ENCODE peak calls at places on chromosome 2, in seven cellular contexts. F, P, Z, O, A, Y and L are unnamed samples.

GRCh38 chr2:557635-558301 is 119.4 kb downstream of the TMEM18 start:
- DNase-seq in Y (no peak), P (no peak), F (no peak), Z (peak; percentile 30), A (no peak), O (peak; percentile 25), L (no peak)

GRCh38 chr2:198098918-198099317 is 294.5 kb downstream of the PLCL1 start:
- DNase-seq in F (no peak), Y (no peak), A (no peak), P (no peak), Z (no peak), O (peak; percentile 15), L (no peak)

GRCh38 chr2:172169611-172170010 is 66.9 kb upstream of the DLX2 start:
- DNase-seq in P (no peak), A (no peak), Y (no peak), O (no peak), F (no peak), Z (no peak), L (no peak)

GRCh38 chr2:91477731-91478672 is 2786.5 kb downstream of the RPIA start:
- DNase-seq in Z (no peak), F (peak; percentile 49), O (peak; percentile 73), A (peak; percentile 64), Y (peak; percentile 52), P (peak; percentile 56), L (peak; percentile 28)

GRCh38 chr2:180208841-180209240 is 201.7 kb upstream of the CWC22 start:
- DNase-seq in F (no peak), O (no peak), A (no peak), Z (no peak), P (no peak), Y (no peak), L (no peak)

GRCh38 chr2:71925268-71926097 is 222.2 kb downstream of the CYP26B1 start:
- DNase-seq in A (no peak), Y (no peak), P (no peak), F (no peak), O (no peak), Z (no peak), L (no peak)

GRCh38 chr2:120454993-120455789 is 109.3 kb downstream of the INHBB start:
- DNase-seq in A (no peak), Z (no peak), O (no peak), P (no peak), Y (no peak), F (no peak), L (no peak)

GRCh38 chr2:165013944-165014619 is 58.8 kb upstream of the SLC38A11 start:
- DNase-seq in F (no peak), Z (no peak), A (no peak), P (no peak), Y (no peak), O (no peak), L (no peak)

GRCh38 chr2:26941486-26941885 is 29.0 kb upstream of the MAPRE3 start:
- DNase-seq in Y (no peak), F (no peak), A (no peak), Z (no peak), P (no peak), O (no peak), L (no peak)

GRCh38 chr2:174350018-174350417 is 15.3 kb downstream of the SP9 start:
- DNase-seq in F (no peak), O (no peak), Y (no peak), A (no peak), P (no peak), Z (no peak), L (no peak)

GRCh38 chr2:60885683-60886082 is 4.3 kb downstream of the REL start:
- DNase-seq in A (no peak), Y (no peak), F (no peak), O (no peak), Z (no peak), P (no peak), L (no peak)

GRCh38 chr2:127039387-127040031 is 67.4 kb downstream of the BIN1 start:
- DNase-seq in A (no peak), Y (no peak), Z (no peak), F (no peak), O (no peak), P (no peak), L (no peak)

GRCh38 chr2:36394804-36395203 is 39.2 kb downstream of the CRIM1 start:
- DNase-seq in F (no peak), P (no peak), O (no peak), A (no peak), Y (no peak), Z (peak; percentile 42), L (no peak)

GRCh38 chr2:120596191-120596781 is 139.4 kb upstream of the GLI2 start:
- DNase-seq in A (peak; percentile 42), Z (no peak), P (no peak), O (peak; percentile 44), Y (no peak), F (no peak), L (no peak)

GRCh38 chr2:135130751-135131150 is 78.7 kb downstream of the RAB3GAP1 start:
- DNase-seq in Z (no peak), P (no peak), F (no peak), O (no peak), Y (no peak), A (no peak), L (no peak)

GRCh38 chr2:112794841-112795240 is 10.5 kb upstream of the IL1A start:
- DNase-seq in F (peak; percentile 62), O (no peak), P (no peak), Z (no peak), Y (no peak), A (no peak), L (no peak)

GRCh38 chr2:84735383-84735782 is 145.5 kb downstream of the TRABD2A start:
- DNase-seq in Y (no peak), F (no peak), O (no peak), P (no peak), A (no peak), Z (no peak), L (no peak)

GRCh38 chr2:68216454-68217310 is 35.6 kb downstream of the PPP3R1 start:
- DNase-seq in F (no peak), P (no peak), Y (no peak), A (no peak), Z (no peak), O (no peak), L (no peak)
- H3K4me1 ChIP-seq in F (peaks cover 17% of the 10 kb centered on the region), P (peaks cover 56% of the 10 kb centered on the region), Y (no peaks in the 10 kb centered on the region), A (peaks cover 51% of the 10 kb centered on the region), Z (peaks cover 19% of the 10 kb centered on the region), O (peaks cover 14% of the 10 kb centered on the region), L (peaks cover 29% of the 10 kb centered on the region)

GRCh38 chr2:86336350-86337234 is 834 bp downstream of the REEP1 start:
- DNase-seq in P (no peak), F (no peak), Y (no peak), Z (peak; percentile 6), A (no peak), O (no peak), L (no peak)

GRCh38 chr2:86342488-86342887 is 5.1 kb upstream of the REEP1 start:
- DNase-seq in O (no peak), A (no peak), Y (no peak), F (no peak), P (no peak), Z (no peak), L (no peak)

GRCh38 chr2:86337235-86338099 is at the start of gene REEP1:
- DNase-seq in A (no peak), F (no peak), P (no peak), Y (no peak), O (peak; percentile 87), Z (peak; percentile 25), L (peak; percentile 20)

GRCh38 chr2:86338778-86339295 is 1.4 kb upstream of the REEP1 start:
- DNase-seq in O (no peak), Z (no peak), F (no peak), P (no peak), A (no peak), Y (no peak), L (no peak)

DNA sequence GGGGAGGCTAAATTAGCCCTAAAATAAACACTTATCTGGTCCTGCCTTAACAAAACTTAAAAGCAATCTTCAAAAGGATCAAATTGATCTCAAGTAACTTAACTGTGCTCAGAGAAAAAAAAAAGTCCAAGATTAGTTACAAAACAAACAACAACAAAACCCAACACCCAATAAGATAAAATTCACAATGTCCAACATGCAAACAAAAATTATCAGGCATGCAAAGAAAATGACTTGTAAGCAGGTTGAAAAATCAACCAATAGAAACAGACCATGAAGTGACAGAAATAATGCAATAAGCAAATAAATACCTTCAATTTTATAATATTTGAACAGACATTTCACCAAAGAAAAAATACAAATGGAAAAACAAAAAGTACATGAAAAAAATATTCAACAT is 4.0 kb upstream of the REEP1 start:
- DNase-seq in F (no peak), P (no peak), Z (no peak), A (no peak), Y (no peak), O (no peak), L (no peak)
- H3K27me3 ChIP-seq in F (peaks cover 4% of the 10 kb centered on the region), P (no peaks in the 10 kb centered on the region), Z (no peaks in the 10 kb centered on the region), A (peaks cover 29% of the 10 kb centered on the region), Y (no peaks in the 10 kb centered on the region), O (peaks cover 25% of the 10 kb centered on the region), L (peaks cover 37% of the 10 kb centered on the region)

GRCh38 chr2:5484868-5485267 is 207.3 kb upstream of the SOX11 start:
- DNase-seq in F (no peak), Y (no peak), O (no peak), A (no peak), P (no peak), Z (no peak), L (no peak)

GRCh38 chr2:5479265-5479928 is 212.8 kb upstream of the SOX11 start:
- DNase-seq in P (no peak), Z (no peak), A (no peak), F (no peak), Y (no peak), O (peak; percentile 71), L (no peak)

DNA sequence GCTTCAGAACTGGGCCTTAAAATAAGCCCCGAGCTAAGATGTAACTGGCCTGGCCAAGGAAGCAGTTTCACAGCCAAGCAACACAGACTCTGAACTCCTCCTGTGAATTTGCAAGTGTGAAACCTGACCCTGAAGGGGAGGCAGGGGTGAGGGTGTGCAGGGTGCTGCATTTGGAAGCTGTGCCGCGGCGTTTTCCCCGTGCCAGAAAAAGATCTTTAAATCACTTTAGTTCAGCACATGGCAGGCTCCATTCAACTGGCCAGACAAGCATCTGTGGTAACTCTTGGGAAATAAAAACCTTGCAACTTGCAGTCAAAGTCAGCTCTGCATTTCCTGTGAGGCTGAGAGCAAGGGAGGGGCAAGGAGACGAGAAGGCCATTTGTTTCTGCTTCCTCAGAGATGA is 209.3 kb upstream of the SOX11 start:
- DNase-seq in A (no peak), Y (no peak), O (no peak), Z (peak; percentile 14), F (no peak), P (no peak), L (no peak)
- H3K27ac ChIP-seq in A (no peak overlapping the region), Y (no peak overlapping the region), O (no peak overlapping the region), Z (no peak overlapping the region), F (no peak overlapping the region), P (no peak overlapping the region), L (no peak overlapping the region)

DNA sequence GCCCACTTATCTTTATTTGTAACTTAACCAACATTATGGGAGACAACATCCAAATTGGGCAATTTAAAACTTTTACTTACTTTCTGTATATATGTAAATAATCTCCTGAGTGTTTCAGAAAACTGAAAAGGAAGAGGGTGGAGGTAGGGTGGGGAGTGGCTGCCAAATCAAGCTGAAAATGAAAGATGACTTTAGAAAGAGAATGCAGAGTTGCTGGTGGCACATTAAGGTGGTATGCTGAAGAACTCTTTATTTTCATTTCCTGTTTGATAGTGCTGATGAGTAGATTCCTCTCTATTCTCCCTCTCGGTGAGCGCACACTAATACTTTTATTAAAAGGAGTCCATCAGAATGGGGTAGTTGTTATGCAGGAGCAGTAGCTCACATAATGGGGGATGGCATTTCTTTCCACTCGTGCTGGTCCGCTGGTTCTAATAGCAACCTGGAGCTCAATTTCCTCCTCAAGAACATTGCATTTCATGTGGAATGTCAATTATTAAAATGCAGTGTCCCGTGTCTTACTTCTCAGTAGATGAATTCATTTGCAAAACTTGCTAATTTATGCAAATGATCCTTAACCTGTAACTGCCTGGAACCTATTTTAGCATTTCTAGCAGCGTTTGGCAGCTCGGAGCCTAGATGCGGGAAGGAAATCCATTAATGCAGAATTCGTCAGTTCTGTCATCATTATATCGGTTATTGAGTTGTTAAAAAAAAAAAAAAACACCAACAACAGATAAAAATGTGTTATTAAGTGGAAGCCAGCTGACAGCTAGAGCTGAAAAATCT is 466.9 kb upstream of the HNRNPA3 start:
- DNase-seq in O (no peak), Y (no peak), A (no peak), P (no peak), Z (no peak), F (no peak), L (no peak)
- H3K4me1 ChIP-seq in O (no peaks in the 10 kb centered on the region), Y (no peaks in the 10 kb centered on the region), A (no peaks in the 10 kb centered on the region), P (peaks cover 8% of the 10 kb centered on the region), Z (no peaks in the 10 kb centered on the region), F (no peaks in the 10 kb centered on the region), L (no peaks in the 10 kb centered on the region)